ENCODE peak calls at places on chromosomes 6 and 20, in nine cellular contexts. K is upper lobe of right lung; X is GDM1; J is Calu3; O is effector CD4-positive, alpha-beta T cell; U is NCI-H2171 treated with DMSO at 0.1 percent for 48 hours; E is non-pigmented ciliary epithelial cell; D is nephron progenitor cell; H is GM12891. F is an unnamed sample.

GRCh38 chr20:33629979-33630378 is 32.1 kb upstream of the C20orf144 start:
- DNase-seq in U (no peak), H (no peak), E (no peak), D (no peak), X (no peak), J (no peak), O (no peak), K (no peak), F (no peak)

GRCh38 chr20:62023935-62024334 is 41.7 kb downstream of the TAF4 start:
- DNase-seq in D (no peak), U (no peak), H (no peak), J (no peak), O (no peak), X (no peak), K (no peak), E (no peak), F (no peak)

GRCh38 chr20:17916365-17916996 is 52.1 kb downstream of the SNX5 start:
- DNase-seq in H (no peak), X (peak), K (no peak), J (no peak), U (peak), O (no peak), E (no peak), D (no peak), F (no peak)

GRCh38 chr20:8293791-8294190 is 161.7 kb downstream of the PLCB1 start:
- DNase-seq in O (no peak), H (no peak), X (no peak), J (no peak), K (no peak), D (no peak), U (no peak), E (no peak), F (no peak)

GRCh38 chr6:13038315-13039261 is 289.7 kb downstream of the TBC1D7 start:
- DNase-seq in O (no peak), D (no peak), K (no peak), E (no peak), U (no peak), X (no peak), H (no peak), J (no peak), F (no peak)

GRCh38 chr6:53043626-53044025 is 21.6 kb upstream of the FBXO9 start:
- DNase-seq in O (no peak), E (no peak), X (no peak), H (no peak), J (no peak), U (no peak), D (no peak), K (no peak), F (peak)

GRCh38 chr6:52409499-52409898 is 10.6 kb upstream of the EFHC1 start:
- DNase-seq in D (no peak), E (no peak), K (no peak), O (no peak), U (no peak), J (no peak), H (no peak), X (no peak), F (no peak)

GRCh38 chr6:106411643-106412200 is 51.2 kb downstream of the CRYBG1 start:
- DNase-seq in H (no peak), U (no peak), O (no peak), E (no peak), X (no peak), D (no peak), K (no peak), J (peak), F (no peak)

GRCh38 chr20:56629464-56630085 is 469 bp downstream of the TFAP2C start:
- DNase-seq in D (peak), J (peak), O (no peak), U (no peak), H (no peak), K (no peak), E (no peak), X (no peak), F (peak)

GRCh38 chr6:121857551-121857950 is 422.1 kb downstream of the GJA1 start:
- DNase-seq in U (no peak), E (no peak), D (no peak), X (no peak), K (no peak), O (no peak), J (no peak), H (no peak), F (no peak)

GRCh38 chr6:111589366-111589765 is 16.3 kb downstream of the TRAF3IP2 start:
- DNase-seq in J (peak), D (no peak), E (no peak), K (no peak), H (no peak), O (no peak), X (no peak), U (no peak), F (peak)

F was measured in AG20443.